ENCODE peak calls at places on chromosomes 6 and 20, in seven cellular contexts. X is HCT116, V is fibroblast of lung, F is left ventricle myocardium inferior, Y is choroid plexus epithelial cell, S is cardiac fibroblast, G is retinal pigment epithelial cell. I is an unnamed sample.
A peak's percentile ranks its signal among the peaks of the same experiment; 100 is the strongest.

GRCh38 chr6:37603284-37603683 is 94.4 kb downstream of the MDGA1 start:
- DNase-seq in G (no peak), S (no peak), X (no peak), Y (no peak), F (no peak), V (no peak), I (no peak)

GRCh38 chr6:70709826-70710225 is 42.1 kb downstream of the SMAP1 start:
- DNase-seq in V (peak; percentile 82), S (peak; percentile 55), X (no peak), G (peak; percentile 33), F (no peak), Y (peak; percentile 79), I (peak; percentile 85)

GRCh38 chr6:21999012-21999528 is 297.8 kb downstream of the PRL start:
- DNase-seq in F (no peak), X (no peak), G (peak; percentile 56), S (peak; percentile 39), Y (peak; percentile 57), V (no peak), I (peak; percentile 49)

GRCh38 chr6:165571721-165572132 is 91.3 kb downstream of the PDE10A start:
- DNase-seq in F (no peak), V (no peak), Y (peak; percentile 71), G (no peak), S (no peak), X (no peak), I (no peak)

GRCh38 chr20:25750765-25751696 is 54.4 kb upstream of the ZNF337 start:
- DNase-seq in Y (peak; percentile 70), G (no peak), F (peak; percentile 53), X (no peak), V (peak; percentile 51), S (peak; percentile 51), I (peak; percentile 45)

GRCh38 chr20:56630086-56630493 is 984 bp downstream of the TFAP2C start:
- DNase-seq in G (no peak), V (no peak), Y (peak; percentile 83), X (peak; percentile 54), F (no peak), S (peak; percentile 46), I (peak; percentile 56)

GRCh38 chr6:76861403-76861802 is 601.9 kb downstream of the HTR1B start:
- DNase-seq in G (no peak), V (no peak), S (no peak), F (no peak), Y (peak; percentile 28), X (peak; percentile 7), I (no peak)

GRCh38 chr6:102485480-102485879 is 1092.0 kb downstream of the GRIK2 start:
- DNase-seq in V (no peak), Y (no peak), F (no peak), G (no peak), S (no peak), X (no peak), I (no peak)

GRCh38 chr6:107489636-107490567 is at the start of gene SOBP:
- DNase-seq in F (peak; percentile 80), Y (peak; percentile 26), S (peak; percentile 70), X (no peak), V (peak; percentile 53), G (no peak), I (peak; percentile 51)

GRCh38 chr20:44532981-44533331 is 11.1 kb upstream of the SERINC3 start:
- DNase-seq in S (no peak), Y (peak; percentile 56), V (peak; percentile 29), G (no peak), X (no peak), F (no peak), I (peak; percentile 59)

GRCh38 chr6:56659721-56660373 is 17.2 kb upstream of the DST start:
- DNase-seq in Y (no peak), G (no peak), F (no peak), S (no peak), V (no peak), X (no peak), I (no peak)

GRCh38 chr6:151690303-151690702 is 117.2 kb upstream of the ESR1 start:
- DNase-seq in Y (peak; percentile 41), V (no peak), G (no peak), S (peak; percentile 20), X (no peak), F (no peak), I (peak; percentile 57)

GRCh38 chr6:154509421-154510143 is 903 bp downstream of the CNKSR3 start:
- DNase-seq in V (peak; percentile 40), G (no peak), F (peak; percentile 21), S (peak; percentile 46), X (no peak), Y (peak; percentile 50), I (peak; percentile 30)

GRCh38 chr6:170034294-170034693 is 256.6 kb downstream of the DLL1 start:
- DNase-seq in X (no peak), V (no peak), Y (no peak), S (no peak), F (no peak), G (no peak), I (no peak)

GRCh38 chr6:1578293-1578745 is 31.4 kb upstream of the FOXC1 start:
- DNase-seq in V (no peak), X (no peak), F (no peak), G (no peak), Y (no peak), S (no peak), I (no peak)

GRCh38 chr6:2970034-2970685 is 1.2 kb downstream of the SERPINB6 start:
- DNase-seq in S (peak; percentile 25), G (no peak), V (no peak), F (no peak), X (no peak), Y (peak; percentile 34), I (no peak)

GRCh38 chr6:110654096-110654820 is 161.0 kb downstream of the CDK19 start:
- DNase-seq in G (no peak), Y (peak; percentile 19), S (no peak), X (no peak), V (peak; percentile 9), F (no peak), I (peak; percentile 44)

GRCh38 chr20:57767456-57767855 is 57.6 kb upstream of the PMEPA1 start:
- DNase-seq in G (no peak), Y (no peak), F (no peak), X (no peak), V (no peak), S (no peak), I (no peak)

GRCh38 chr6:99393698-99394531 is at the start of gene COQ3:
- DNase-seq in G (peak; percentile 39), V (peak; percentile 82), X (peak; percentile 57), Y (peak; percentile 75), F (peak; percentile 79), S (peak; percentile 84), I (peak; percentile 68)

GRCh38 chr6:2376429-2377355 is 131.3 kb upstream of the GMDS start:
- DNase-seq in Y (no peak), F (no peak), G (no peak), X (peak; percentile 65), V (peak; percentile 34), S (no peak), I (peak; percentile 77)

GRCh38 chr20:35339007-35339406 is 46.8 kb upstream of the FAM83C start:
- DNase-seq in Y (peak; percentile 91), V (peak; percentile 95), F (no peak), S (peak; percentile 76), G (no peak), X (no peak), I (peak; percentile 98)

GRCh38 chr20:5634894-5635293 is 115.3 kb upstream of the SHLD1 start:
- DNase-seq in F (no peak), Y (no peak), X (no peak), G (no peak), S (no peak), V (no peak), I (no peak)

GRCh38 chr6:143902827-143903226 is 38.6 kb downstream of the ZC2HC1B start:
- DNase-seq in G (no peak), F (no peak), Y (no peak), V (no peak), S (no peak), X (no peak), I (no peak)

GRCh38 chr6:170147056-170147787 is 143.7 kb downstream of the DLL1 start:
- DNase-seq in S (no peak), Y (no peak), X (no peak), V (no peak), G (no peak), F (no peak), I (no peak)

DNA sequence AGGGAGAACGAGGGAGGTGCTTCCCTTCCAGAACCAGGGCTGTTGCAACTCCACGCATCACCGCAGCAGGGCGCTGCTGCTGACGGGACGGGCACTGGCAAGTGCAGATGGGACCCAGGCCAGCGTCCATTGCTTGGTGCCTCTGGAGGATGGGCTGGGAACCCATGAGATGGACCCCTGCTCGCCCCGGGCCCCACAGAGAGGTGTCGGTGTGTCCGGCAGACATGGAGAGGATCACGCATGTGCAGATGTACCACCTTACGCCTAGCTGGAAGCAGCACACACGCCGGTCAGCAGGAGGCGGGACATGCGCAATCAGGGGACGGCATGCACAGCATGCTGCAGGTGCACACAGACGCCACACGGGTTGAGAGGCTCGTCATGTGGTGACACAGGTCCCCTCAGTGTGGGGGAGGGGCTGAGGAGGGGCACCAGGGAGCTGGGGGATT is 5.7 kb downstream of the CABLES2 start:
- DNase-seq in F (no peak), S (no peak), X (no peak), V (no peak), Y (no peak), G (no peak), I (no peak)
- TF ChIP-seq CTCF in F (peak; percentile 17), S (no peak), X (no peak), V (no peak), Y (peak; percentile 34), G (peak; percentile 33), I (peak; percentile 21)

GRCh38 chr6:4846387-4846786 is 70.2 kb downstream of the CDYL start:
- DNase-seq in V (no peak), G (no peak), Y (no peak), F (no peak), S (no peak), X (no peak), I (no peak)
- H3K4me3 ChIP-seq in V (no peak overlapping the region), G (no peak overlapping the region), Y (no peak overlapping the region), F (no peak overlapping the region), S (no peak overlapping the region), X (no peak overlapping the region), I (no peak overlapping the region)

DNA sequence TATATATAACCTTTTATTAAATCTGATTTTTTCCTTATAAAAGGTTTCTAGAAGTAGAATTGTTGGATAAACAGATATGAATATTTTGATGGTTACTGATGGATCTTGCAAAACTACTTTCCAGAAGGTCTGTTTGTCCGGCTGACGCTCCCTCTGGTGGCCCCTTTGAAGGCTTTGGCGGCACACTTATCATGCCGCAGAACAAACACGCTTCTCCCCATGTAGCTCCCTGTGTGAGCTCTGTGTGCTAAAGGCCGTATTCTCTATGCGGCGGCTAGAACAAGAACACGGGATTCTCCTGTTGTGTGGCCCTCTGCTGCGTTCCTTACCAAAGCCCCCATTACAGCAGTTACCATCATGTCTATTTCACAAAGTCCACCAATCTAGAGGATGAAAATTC is 30.0 kb downstream of the PPP1R3G start:
- DNase-seq in G (no peak), S (peak; percentile 40), X (no peak), Y (peak; percentile 95), F (peak; percentile 34), V (peak; percentile 59), I (peak; percentile 71)
- TF ChIP-seq CTCF in G (peak; percentile 15), S (peak; percentile 44), X (peak; percentile 32), Y (peak; percentile 85), F (peak; percentile 66), V (peak; percentile 47), I (peak; percentile 42)

DNA sequence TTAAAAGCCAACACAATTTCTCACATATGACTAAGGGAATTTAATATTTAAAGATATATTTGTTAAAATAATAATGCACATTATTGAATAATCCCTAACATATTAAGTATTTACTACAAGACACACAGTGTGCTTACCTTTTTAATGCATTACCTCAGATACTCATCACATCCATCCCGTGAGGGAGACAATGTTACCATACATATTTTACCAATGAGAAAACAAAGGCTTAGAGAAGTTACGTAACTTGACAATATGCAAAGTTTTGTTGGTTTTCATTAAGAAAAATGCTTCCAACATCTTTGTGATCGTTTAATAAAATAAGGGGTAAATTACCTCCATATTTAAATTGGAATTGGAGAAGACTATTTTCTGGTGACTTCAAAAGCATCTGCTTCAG is 4.3 kb downstream of the IFNGR1 start:
- DNase-seq in G (no peak), S (no peak), Y (no peak), F (no peak), V (no peak), X (no peak), I (peak; percentile 37)
- H3K4me3 ChIP-seq in G (no peak overlapping the region), S (no peak overlapping the region), Y (no peak overlapping the region), F (peak overlapping the region; percentile 78), V (no peak overlapping the region), X (no peak overlapping the region), I (no peak overlapping the region)

I was measured in fibroblast of mammary gland.